ENCODE peak calls at places on chromosomes 7 and 10, in seven cellular contexts. R is GM12878, U is A549, K is uterus, Y is H9, C is PC-3, G is fibroblast of the aortic adventitia. Z is an unnamed sample.

GRCh38 chr10:128178319-128178937 is 52.2 kb upstream of the MKI67 start:
- DNase-seq in Y (peak), C (peak), R (no peak), U (peak), G (no peak), K (no peak), Z (peak)

GRCh38 chr10:59214160-59214559 is 37.7 kb downstream of the PHYHIPL start:
- DNase-seq in Y (no peak), U (no peak), R (no peak), K (no peak), C (no peak), G (no peak), Z (no peak)

GRCh38 chr7:157461805-157462771 is 125.3 kb downstream of the DNAJB6 start:
- DNase-seq in R (no peak), Y (no peak), U (no peak), K (no peak), C (no peak), G (no peak), Z (no peak)

GRCh38 chr7:141944811-141945210 is 2.0 kb downstream of the CLEC5A start:
- DNase-seq in U (no peak), K (no peak), G (no peak), R (no peak), C (no peak), Y (no peak), Z (no peak)

GRCh38 chr7:49125246-49125645 is 200.9 kb downstream of the CDC14C start:
- DNase-seq in G (no peak), C (no peak), Y (no peak), U (no peak), R (no peak), K (no peak), Z (no peak)

GRCh38 chr7:94335586-94335985 is 59.1 kb upstream of the COL1A2 start:
- DNase-seq in R (no peak), K (no peak), C (no peak), G (no peak), U (no peak), Y (no peak), Z (no peak)

GRCh38 chr10:89857399-89857798 is 156.0 kb downstream of the KIF20B start:
- DNase-seq in K (no peak), G (no peak), Y (no peak), C (no peak), R (no peak), U (no peak), Z (no peak)

GRCh38 chr10:43037942-43038782 is 38.7 kb upstream of the RET start:
- DNase-seq in G (no peak), Y (peak), R (no peak), C (no peak), U (no peak), K (peak), Z (no peak)

GRCh38 chr7:114519215-114519614 is 104.6 kb downstream of the FOXP2 start:
- DNase-seq in Y (no peak), U (no peak), K (no peak), G (peak), R (no peak), C (no peak), Z (no peak)

GRCh38 chr7:90832726-90833125 is 236.6 kb downstream of the CDK14 start:
- DNase-seq in K (no peak), Y (no peak), C (no peak), U (no peak), G (no peak), R (no peak), Z (no peak)

GRCh38 chr10:115951242-115951641 is 321.8 kb downstream of the GFRA1 start:
- DNase-seq in R (no peak), C (no peak), K (no peak), U (no peak), Y (no peak), G (peak), Z (no peak)

GRCh38 chr10:80552151-80552646 is 14.5 kb downstream of the SH2D4B start:
- DNase-seq in Y (no peak), C (no peak), U (no peak), K (no peak), G (no peak), R (no peak), Z (no peak)

GRCh38 chr7:44073664-44074348 is 8.4 kb upstream of the PGAM2 start:
- DNase-seq in U (no peak), K (peak), G (no peak), C (peak), Y (peak), R (no peak), Z (peak)

GRCh38 chr10:80199828-80200227 is 5.5 kb downstream of the ANXA11 start:
- DNase-seq in C (no peak), K (no peak), R (no peak), G (peak), U (no peak), Y (no peak), Z (no peak)

GRCh38 chr7:108805808-108806397 is 236.2 kb downstream of the DNAJB9 start:
- DNase-seq in Y (no peak), G (peak), K (no peak), U (peak), C (peak), R (no peak), Z (peak)

GRCh38 chr10:103967433-103968142 is 648 bp downstream of the SLK start:
- DNase-seq in U (peak), R (no peak), K (peak), C (peak), G (peak), Y (no peak), Z (peak)
- TF ChIP-seq CTCF in U (no peak), R (no peak), K (no peak), C (no peak), G (no peak), Y (no peak), Z (no peak)

GRCh38 chr7:5284304-5285281 is 1.9 kb downstream of the SLC29A4 start:
- DNase-seq in U (peak), G (no peak), C (peak), R (peak), Y (peak), K (no peak), Z (peak)

GRCh38 chr7:5291301-5291700 is 8.6 kb downstream of the SLC29A4 start:
- DNase-seq in K (no peak), G (no peak), R (no peak), Y (no peak), U (no peak), C (no peak), Z (no peak)

GRCh38 chr7:5286933-5287332 is 4.2 kb downstream of the SLC29A4 start:
- DNase-seq in C (no peak), G (no peak), K (no peak), U (no peak), R (no peak), Y (no peak), Z (no peak)

GRCh38 chr7:5289345-5289744 is 6.6 kb downstream of the SLC29A4 start:
- DNase-seq in Y (no peak), U (no peak), C (no peak), K (no peak), G (no peak), R (no peak), Z (no peak)

DNA sequence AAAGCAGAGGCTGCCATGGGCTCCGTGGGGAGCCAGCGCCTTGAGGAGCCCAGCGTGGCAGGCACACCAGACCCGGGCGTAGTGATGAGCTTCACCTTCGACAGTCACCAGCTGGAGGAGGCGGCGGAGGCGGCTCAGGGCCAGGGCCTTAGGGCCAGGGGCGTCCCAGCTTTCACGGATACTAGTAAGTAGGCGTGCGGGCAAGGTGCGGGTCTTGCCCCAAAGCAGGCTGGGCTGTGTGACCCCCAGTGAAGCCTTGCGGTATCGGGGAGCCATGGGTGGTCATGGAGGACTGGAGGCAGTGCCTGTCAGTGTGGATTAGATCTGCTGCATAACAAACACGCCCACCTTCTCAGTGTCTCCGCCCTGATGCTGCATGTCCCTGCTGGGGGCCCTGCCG is 5.1 kb downstream of the SLC29A4 start:
- DNase-seq in K (no peak), C (no peak), U (no peak), R (no peak), G (no peak), Y (no peak), Z (no peak)
- TF ChIP-seq CTCF in K (no peak), C (no peak), U (no peak), R (no peak), G (no peak), Y (no peak), Z (no peak)

DNA sequence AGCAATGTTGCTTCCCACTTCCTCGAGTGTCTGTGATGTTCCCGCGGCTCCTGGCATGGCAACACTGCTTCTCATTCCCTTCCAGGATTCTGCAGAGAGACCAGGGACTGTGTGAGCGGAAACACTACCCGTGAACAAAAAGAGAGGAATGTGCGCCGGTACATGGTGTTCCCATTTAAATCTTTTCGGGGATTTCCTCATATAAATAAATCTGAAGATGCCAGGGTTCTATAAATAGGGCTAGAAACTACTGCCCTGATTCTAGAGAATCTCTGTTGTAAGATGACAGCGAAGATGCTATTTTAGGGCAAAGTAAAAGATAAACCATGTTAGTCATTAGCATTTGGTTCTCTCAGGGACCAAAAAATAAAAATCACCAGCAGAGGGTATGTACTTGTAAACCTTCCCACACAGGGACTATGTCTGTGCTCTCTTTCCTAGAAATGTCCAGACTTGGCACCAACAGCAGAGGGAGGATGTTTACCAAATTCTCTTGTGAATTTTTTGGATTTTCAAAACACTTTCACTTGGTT is 92.2 kb upstream of the DDC start:
- DNase-seq in Y (no peak), K (peak), G (peak), C (no peak), R (no peak), U (no peak), Z (no peak)
- TF ChIP-seq CTCF in Y (no peak), K (peak), G (peak), C (no peak), R (no peak), U (no peak), Z (no peak)

DNA sequence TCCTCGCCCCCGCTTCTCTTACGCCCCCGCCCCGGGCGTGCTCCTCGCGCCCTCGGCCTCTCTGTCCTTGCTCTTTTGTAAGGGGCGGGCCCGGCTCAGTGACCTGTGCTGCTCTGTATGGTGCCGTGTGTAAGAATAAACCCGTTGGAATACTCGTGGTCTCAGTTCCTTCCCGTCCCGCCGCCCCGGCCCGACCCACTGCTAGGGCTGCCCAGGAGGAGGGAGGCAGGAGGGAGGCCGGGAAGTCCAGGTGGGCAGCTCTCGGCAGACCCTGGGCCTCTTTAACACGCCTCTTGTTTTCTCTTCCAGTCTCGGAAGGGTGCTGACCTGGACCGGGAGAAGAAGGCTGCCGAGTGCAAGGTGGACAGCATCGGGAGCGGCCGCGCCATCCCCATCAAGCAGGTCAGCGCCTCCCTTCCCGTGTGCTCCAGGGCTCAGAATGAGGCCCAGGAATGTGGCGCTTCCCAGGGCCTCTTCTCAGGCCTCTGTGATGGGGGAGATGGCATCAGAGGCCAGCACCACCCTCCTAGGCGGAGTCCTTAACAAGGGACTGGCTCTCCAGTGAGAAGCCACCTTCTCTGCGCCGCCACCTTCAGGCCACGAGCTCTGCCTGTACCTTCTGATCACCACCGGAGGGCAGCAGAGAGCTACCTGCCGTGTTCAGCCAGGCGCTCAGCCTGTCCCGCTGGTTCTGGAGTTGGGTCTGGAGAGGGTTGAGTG is 37.4 kb downstream of the AGAP3 start:
- DNase-seq in G (peak), U (peak), R (no peak), K (peak), C (peak), Y (peak), Z (peak)
- TF ChIP-seq CTCF in G (peak), U (peak), R (peak), K (peak), C (peak), Y (peak), Z (peak)

DNA sequence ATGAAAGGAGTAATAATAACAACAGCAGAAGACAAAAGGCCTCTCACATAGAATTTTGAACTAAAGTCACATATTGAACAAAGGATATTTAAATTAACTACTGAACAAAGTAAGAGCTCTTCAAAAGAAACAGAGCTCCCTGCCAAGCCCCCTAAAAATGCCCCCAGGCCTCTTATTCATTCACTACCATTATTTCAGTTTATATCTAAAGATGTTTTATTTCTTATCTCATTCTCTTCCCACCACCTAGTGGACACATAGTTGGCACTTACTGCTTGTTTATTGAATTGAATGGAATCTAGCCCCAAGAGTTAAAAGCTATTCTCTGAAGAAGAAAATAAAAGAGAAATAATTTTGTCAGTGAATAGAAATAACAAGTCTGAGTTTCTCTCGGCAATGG is 37.4 kb downstream of the VCL start:
- DNase-seq in Y (no peak), G (peak), U (no peak), R (no peak), C (peak), K (no peak), Z (no peak)
- TF ChIP-seq CTCF in Y (peak), G (peak), U (peak), R (no peak), C (peak), K (peak), Z (peak)

GRCh38 chr7:57425969-57426628 is 23.9 kb upstream of the ZNF716 start:
- DNase-seq in K (no peak), G (no peak), C (no peak), U (no peak), Y (no peak), R (no peak), Z (peak)
- TF ChIP-seq CTCF in K (no peak), G (peak), C (peak), U (no peak), Y (no peak), R (peak), Z (peak)

DNA sequence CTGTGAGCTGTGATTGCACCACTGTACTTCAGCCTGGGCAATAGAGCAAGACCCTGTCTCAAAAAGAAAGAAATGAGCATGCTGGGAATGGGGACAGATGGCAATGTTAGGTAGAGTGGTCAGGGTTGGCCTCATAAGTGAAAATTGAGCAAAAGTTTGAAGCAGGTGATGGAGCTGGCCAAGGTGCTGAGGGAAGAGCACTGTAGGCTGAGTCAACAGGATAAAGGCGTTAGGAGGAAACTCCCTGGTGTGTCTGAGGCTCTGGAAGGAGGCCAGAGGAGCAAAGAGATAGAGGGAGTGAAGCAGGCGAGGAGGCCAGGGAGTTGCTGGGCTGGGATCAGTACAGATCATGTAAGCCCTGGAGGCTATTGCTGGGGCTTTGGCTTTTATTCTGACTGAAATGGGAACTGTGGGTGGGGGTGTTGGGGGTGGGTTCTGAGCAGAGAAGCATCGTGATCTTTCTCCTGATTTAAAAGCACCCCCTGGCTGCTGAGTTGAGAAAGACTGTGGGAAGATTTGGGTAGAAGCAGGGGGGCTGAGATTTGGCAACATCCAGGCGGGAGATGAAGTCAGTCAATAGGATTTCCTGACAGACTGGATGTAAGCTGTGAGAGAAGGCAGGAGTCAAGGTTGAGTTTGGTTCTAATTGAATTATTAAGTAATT is 52.5 kb upstream of the VKORC1L1 start:
- DNase-seq in Y (peak), G (no peak), U (no peak), R (no peak), K (no peak), C (peak), Z (no peak)
- TF ChIP-seq CTCF in Y (peak), G (no peak), U (no peak), R (peak), K (no peak), C (no peak), Z (no peak)

GRCh38 chr10:50991496-50992355 is 82.6 kb upstream of the PRKG1 start:
- DNase-seq in R (no peak), G (peak), K (peak), Y (peak), U (no peak), C (no peak), Z (no peak)

GRCh38 chr10:50992972-50993766 is 81.1 kb upstream of the PRKG1 start:
- DNase-seq in K (peak), Y (peak), G (peak), R (no peak), U (no peak), C (peak), Z (no peak)

GRCh38 chr10:50992356-50992866 is 81.9 kb upstream of the PRKG1 start:
- DNase-seq in C (peak), U (no peak), G (peak), Y (peak), K (peak), R (no peak), Z (no peak)

GRCh38 chr10:50988792-50989191 is 85.5 kb upstream of the PRKG1 start:
- DNase-seq in G (peak), R (no peak), C (peak), Y (no peak), K (no peak), U (no peak), Z (peak)

DNA sequence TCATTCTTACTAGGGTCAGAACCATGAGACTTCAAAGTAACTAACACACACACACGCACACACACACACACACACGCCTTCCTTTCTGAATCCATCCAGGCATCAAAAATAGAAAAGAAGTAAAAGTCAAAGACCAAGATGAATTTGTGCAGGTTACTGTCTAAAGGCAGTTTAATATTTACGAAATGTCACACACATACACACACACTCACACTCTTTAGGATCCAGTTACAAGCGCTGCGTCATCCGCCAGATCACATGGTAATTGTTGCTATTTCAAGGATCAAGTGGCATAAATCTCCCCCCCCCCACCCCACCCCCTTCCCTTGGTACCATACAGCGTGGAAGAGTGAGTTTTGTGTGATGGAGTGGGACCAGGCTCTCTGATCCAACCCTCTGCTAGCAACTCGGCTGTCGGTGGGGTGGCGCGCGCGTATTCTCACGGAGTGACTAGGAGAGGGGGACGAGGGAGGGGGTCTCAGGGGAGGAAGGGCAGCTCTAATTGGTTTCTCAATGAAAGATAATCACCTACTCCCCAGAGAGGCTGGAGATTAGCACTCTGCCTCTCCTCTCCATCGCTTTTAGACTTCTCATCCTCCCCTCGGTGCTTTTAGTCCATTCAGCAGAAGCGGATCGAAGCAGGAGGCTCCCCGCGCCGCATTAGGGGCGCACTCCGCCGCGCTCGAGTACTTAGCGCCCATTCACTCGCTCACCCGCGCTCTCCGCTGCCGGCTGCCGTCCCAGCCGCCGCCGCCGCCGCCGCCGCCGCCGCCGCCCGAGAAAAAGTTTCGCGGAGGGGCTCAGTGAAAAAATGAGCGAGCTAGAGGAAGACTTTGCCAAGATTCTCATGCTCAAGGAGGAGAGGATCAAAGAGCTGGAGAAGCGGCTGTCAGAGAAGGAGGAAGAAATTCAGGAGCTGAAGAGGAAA is 83.5 kb upstream of the PRKG1 start:
- DNase-seq in K (peak), R (no peak), C (peak), G (peak), Y (peak), U (peak), Z (peak)
- TF ChIP-seq CTCF in K (no peak), R (no peak), C (no peak), G (no peak), Y (no peak), U (no peak), Z (no peak)

DNA sequence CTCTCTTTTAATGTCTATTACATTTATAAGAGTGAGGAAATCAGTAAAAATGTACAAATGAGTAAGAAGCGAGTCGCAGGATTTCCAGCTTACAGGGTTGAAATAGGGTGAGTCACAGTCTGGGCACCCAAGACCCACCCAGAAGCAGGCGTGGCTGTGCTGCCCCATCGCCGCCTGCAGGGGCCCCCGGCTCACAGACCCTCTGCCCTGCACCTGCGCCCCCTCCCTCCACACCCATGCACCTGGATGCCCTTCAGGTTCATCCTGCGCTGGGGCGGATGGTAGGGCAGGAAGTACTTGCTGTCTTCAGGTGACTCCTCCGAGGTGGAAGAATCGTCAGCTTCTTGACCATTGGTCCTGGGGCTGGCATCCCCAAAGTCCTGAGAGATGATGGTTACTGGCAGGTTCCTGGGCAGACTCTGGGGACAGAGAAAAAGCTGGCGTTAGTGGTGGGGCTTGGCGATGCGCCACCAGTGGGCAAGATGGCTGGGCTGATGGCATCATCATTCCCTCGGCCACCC is 90.2 kb upstream of the GNA12 start:
- DNase-seq in K (no peak), R (no peak), Y (peak), G (peak), C (peak), U (peak), Z (no peak)
- TF ChIP-seq CTCF in K (no peak), R (no peak), Y (peak), G (peak), C (no peak), U (no peak), Z (no peak)

GRCh38 chr7:36312064-36312914 is 77.4 kb upstream of the ANLN start:
- DNase-seq in R (no peak), G (no peak), C (no peak), K (no peak), U (no peak), Y (peak), Z (peak)
- TF ChIP-seq CTCF in R (no peak), G (no peak), C (no peak), K (no peak), U (peak), Y (peak), Z (peak)

Z was measured in GM13977.